ENCODE peak calls at places on chromosomes 2 and 18, in nine cellular contexts. D is A549; S is T-helper 1 cell; X is NCI-H1092 treated with DMSO at 0.1 percent for 48 hours; V is activated CD8-positive, alpha-beta memory T cell treated with anti-CD3 and anti-CD28 coated beads, Interleukin-2, amount 50 U/mL, for 4 hours; Z is right cardiac atrium; G is NB4; Q is GM13977; T is midbrain. L is an unnamed sample.

GRCh38 chr2:233761040-233761769 is 1.1 kb downstream of the UGT1A1 start:
- DNase-seq in D (no peak), S (no peak), X (no peak), V (no peak), Z (no peak), G (no peak), Q (no peak), T (no peak), L (no peak)

GRCh38 chr2:47254464-47254863 is 99.4 kb upstream of the STPG4 start:
- DNase-seq in D (no peak), S (no peak), X (no peak), V (no peak), Z (no peak), G (peak; percentile 45), Q (no peak), T (no peak), L (no peak)

GRCh38 chr2:229920011-229920781 is 1.6 kb downstream of the TRIP12 start:
- DNase-seq in D (no peak), S (peak; percentile 32), X (no peak), V (peak; percentile 20), Z (no peak), G (peak; percentile 60), Q (no peak), T (peak; percentile 36), L (no peak)

GRCh38 chr18:49658871-49659378 is 97.1 kb downstream of the LIPG start:
- DNase-seq in D (no peak), S (no peak), X (no peak), V (no peak), Z (no peak), G (no peak), Q (no peak), T (no peak), L (no peak)

GRCh38 chr2:97005353-97005752 is 19.0 kb upstream of the FAM178B start:
- DNase-seq in D (peak; percentile 25), S (no peak), X (no peak), V (no peak), Z (no peak), G (peak; percentile 31), Q (no peak), T (no peak), L (no peak)

GRCh38 chr2:28225472-28225915 is 167.2 kb upstream of the FOSL2 start:
- DNase-seq in D (no peak), S (no peak), X (no peak), V (no peak), Z (no peak), G (no peak), Q (no peak), T (no peak), L (no peak)

GRCh38 chr18:12606592-12607315 is 51.2 kb downstream of the SPIRE1 start:
- DNase-seq in D (peak; percentile 50), S (no peak), X (no peak), V (no peak), Z (no peak), G (peak; percentile 52), Q (no peak), T (peak; percentile 22), L (no peak)

GRCh38 chr18:36101943-36102342 is 27.2 kb downstream of the SLC39A6 start:
- DNase-seq in D (no peak), S (no peak), X (no peak), V (no peak), Z (no peak), G (no peak), Q (no peak), T (no peak), L (no peak)

GRCh38 chr2:178109813-178110212 is 2.4 kb upstream of the RBM45 start:
- DNase-seq in D (peak; percentile 51), S (no peak), X (peak; percentile 55), V (no peak), Z (no peak), G (peak; percentile 64), Q (peak; percentile 77), T (peak; percentile 66), L (no peak)

GRCh38 chr18:54774423-54774822 is 53.9 kb upstream of the RAB27B start:
- DNase-seq in D (no peak), S (no peak), X (no peak), V (no peak), Z (no peak), G (no peak), Q (no peak), T (no peak), L (no peak)

GRCh38 chr2:216583157-216583556 is 50.1 kb upstream of the IGFBP2 start:
- DNase-seq in D (peak; percentile 14), S (no peak), X (no peak), V (no peak), Z (no peak), G (no peak), Q (no peak), T (no peak), L (no peak)

GRCh38 chr18:73979742-73980141 is 167.9 kb downstream of the FBXO15 start:
- DNase-seq in D (no peak), S (no peak), X (no peak), V (no peak), Z (no peak), G (no peak), Q (no peak), T (no peak), L (no peak)

GRCh38 chr2:120937736-120938131 is 202.1 kb downstream of the GLI2 start:
- DNase-seq in D (no peak), S (no peak), X (no peak), V (no peak), Z (peak; percentile 82), G (no peak), Q (no peak), T (no peak), L (no peak)

GRCh38 chr2:16620590-16620989 is 45.0 kb downstream of the CYRIA start:
- DNase-seq in D (no peak), S (no peak), X (no peak), V (no peak), Z (no peak), G (no peak), Q (no peak), T (no peak), L (no peak)

GRCh38 chr2:149422337-149422990 is 92.1 kb downstream of the LYPD6 start:
- DNase-seq in D (peak; percentile 21), S (no peak), X (no peak), V (no peak), Z (no peak), G (no peak), Q (no peak), T (no peak), L (no peak)

GRCh38 chr2:226799211-226799975 is at the start of gene IRS1:
- DNase-seq in D (peak; percentile 76), S (peak; percentile 44), X (peak; percentile 21), V (peak; percentile 68), Z (peak; percentile 92), G (peak; percentile 90), Q (peak; percentile 84), T (peak; percentile 78), L (no peak)

GRCh38 chr2:221530653-221531037 is 41.5 kb downstream of the EPHA4 start:
- DNase-seq in D (no peak), S (no peak), X (no peak), V (no peak), Z (no peak), G (no peak), Q (no peak), T (no peak), L (no peak)

GRCh38 chr2:66695211-66695735 is 260.3 kb downstream of the MEIS1 start:
- DNase-seq in D (no peak), S (no peak), X (no peak), V (no peak), Z (no peak), G (no peak), Q (no peak), T (no peak), L (no peak)